ENCODE peak calls at places on chromosomes 12 and 14, in six cellular contexts. N, S, I, D, K and U are unnamed samples.
A peak's percentile ranks its signal among the peaks of the same experiment; 100 is the strongest.

GRCh38 chr12:42284157-42284556 is 41.7 kb downstream of the ZCRB1 start:
- DNase-seq in K (peak; percentile 34), D (no peak), I (no peak), N (no peak), S (no peak), U (no peak)

GRCh38 chr12:109731231-109731731 is 17.7 kb downstream of the FAM222A start:
- DNase-seq in N (no peak), D (no peak), K (no peak), S (no peak), I (peak; percentile 0), U (no peak)

GRCh38 chr12:113184098-113184899 is 979 bp downstream of the DDX54 start:
- DNase-seq in N (no peak), D (no peak), I (no peak), S (no peak), K (no peak), U (no peak)

GRCh38 chr12:88503344-88503743 is 76.9 kb downstream of the KITLG start:
- DNase-seq in I (no peak), N (no peak), S (no peak), K (no peak), D (no peak), U (no peak)

GRCh38 chr14:43258396-43258795 is 1248.7 kb downstream of the FSCB start:
- DNase-seq in I (no peak), S (no peak), K (no peak), N (no peak), D (no peak), U (no peak)

GRCh38 chr12:124869011-124869665 is 5.5 kb upstream of the SCARB1 start:
- DNase-seq in K (no peak), I (no peak), D (no peak), S (no peak), N (no peak), U (no peak)

GRCh38 chr12:97805086-97805485 is 342.5 kb downstream of the RMST start:
- DNase-seq in N (no peak), S (no peak), I (no peak), D (no peak), K (no peak), U (no peak)

GRCh38 chr12:99390707-99391106 is 256.8 kb upstream of the GARIN6 start:
- DNase-seq in I (no peak), S (no peak), D (no peak), K (peak; percentile 19), N (no peak), U (no peak)

GRCh38 chr12:29519585-29520182 is 22.2 kb upstream of the OVCH1 start:
- DNase-seq in N (no peak), S (no peak), K (peak; percentile 21), D (peak; percentile 7), I (peak; percentile 16), U (peak; percentile 12)

GRCh38 chr12:100215209-100215608 is 14.6 kb downstream of the ACTR6 start:
- DNase-seq in K (no peak), S (no peak), N (no peak), D (no peak), I (no peak), U (no peak)

GRCh38 chr12:50825372-50825838 is 17.3 kb upstream of the TMPRSS12 start:
- DNase-seq in N (no peak), S (no peak), D (peak; percentile 63), I (no peak), K (peak; percentile 49), U (peak; percentile 54)

GRCh38 chr14:73787760-73788508 is 63.7 kb upstream of the PTGR2 start:
- DNase-seq in K (peak; percentile 64), I (peak; percentile 67), S (peak; percentile 60), D (peak; percentile 16), N (no peak), U (no peak)

GRCh38 chr14:103705158-103705523 is 10.1 kb downstream of the XRCC3 start:
- DNase-seq in N (peak; percentile 84), I (no peak), D (no peak), S (no peak), K (no peak), U (no peak)

GRCh38 chr14:74085828-74086227 is 1.1 kb downstream of the LIN52 start:
- DNase-seq in I (no peak), N (no peak), K (peak; percentile 58), D (no peak), S (no peak), U (no peak)